ENCODE peak calls at places on chromosomes 2 and 18, in five cellular contexts. One of them, this sample, is unnamed.

GRCh38 chr2:217149087-217149660 is 289.3 kb upstream of the TNP1 start:
- DNase-seq in prostate gland: no peak
- DNase-seq in foreskin fibroblast: no peak
- DNase-seq in A549: no peak
- DNase-seq in AG04450: no peak
- DNase-seq in this sample: no peak

GRCh38 chr18:657311-657997 is at the start of gene TYMS:
- DNase-seq in prostate gland: peak; percentile 17
- DNase-seq in foreskin fibroblast: peak; percentile 66
- DNase-seq in A549: peak; percentile 81
- DNase-seq in AG04450: no peak
- DNase-seq in this sample: peak; percentile 46

GRCh38 chr2:44330801-44331200 is 30.5 kb downstream of the PREPL start:
- DNase-seq in prostate gland: no peak
- DNase-seq in foreskin fibroblast: peak; percentile 52
- DNase-seq in A549: no peak
- DNase-seq in AG04450: no peak
- DNase-seq in this sample: peak; percentile 63

GRCh38 chr2:113700186-113700841 is 56.1 kb downstream of the SLC35F5 start:
- DNase-seq in prostate gland: no peak
- DNase-seq in foreskin fibroblast: no peak
- DNase-seq in A549: no peak
- DNase-seq in AG04450: no peak
- DNase-seq in this sample: no peak

GRCh38 chr2:217077841-217078407 is 218.1 kb upstream of the TNP1 start:
- DNase-seq in prostate gland: no peak
- DNase-seq in foreskin fibroblast: peak; percentile 48
- DNase-seq in A549: no peak
- DNase-seq in AG04450: no peak
- DNase-seq in this sample: peak; percentile 17

GRCh38 chr2:149885468-149885867 is 297.9 kb upstream of the MMADHC start:
- DNase-seq in prostate gland: no peak
- DNase-seq in foreskin fibroblast: peak; percentile 36
- DNase-seq in A549: no peak
- DNase-seq in AG04450: no peak
- DNase-seq in this sample: peak; percentile 49

GRCh38 chr18:3074094-3074493 is 61.1 kb upstream of the LPIN2 start:
- DNase-seq in prostate gland: no peak
- DNase-seq in foreskin fibroblast: no peak
- DNase-seq in A549: no peak
- DNase-seq in AG04450: no peak
- DNase-seq in this sample: no peak

GRCh38 chr2:173884403-173884802 is 80.8 kb downstream of the SP3 start:
- DNase-seq in prostate gland: peak; percentile 23
- DNase-seq in foreskin fibroblast: peak; percentile 65
- DNase-seq in A549: no peak
- DNase-seq in AG04450: no peak
- DNase-seq in this sample: peak; percentile 56

GRCh38 chr2:183606022-183606717 is 481.9 kb downstream of the NUP35 start:
- DNase-seq in prostate gland: no peak
- DNase-seq in foreskin fibroblast: no peak
- DNase-seq in A549: no peak
- DNase-seq in AG04450: no peak
- DNase-seq in this sample: no peak

GRCh38 chr18:22272242-22272641 is 102.9 kb downstream of the GATA6 start:
- DNase-seq in prostate gland: no peak
- DNase-seq in foreskin fibroblast: no peak
- DNase-seq in A549: no peak
- DNase-seq in AG04450: no peak
- DNase-seq in this sample: no peak

GRCh38 chr2:237895544-237896506 is 36.4 kb downstream of the RAMP1 start:
- DNase-seq in prostate gland: peak; percentile 82
- DNase-seq in foreskin fibroblast: peak; percentile 24
- DNase-seq in A549: no peak
- DNase-seq in AG04450: no peak
- DNase-seq in this sample: no peak

GRCh38 chr2:72913531-72914225 is 3.6 kb upstream of the EMX1 start:
- DNase-seq in prostate gland: no peak
- DNase-seq in foreskin fibroblast: peak; percentile 21
- DNase-seq in A549: no peak
- DNase-seq in AG04450: no peak
- DNase-seq in this sample: no peak

GRCh38 chr2:204031056-204031455 is 94.5 kb downstream of the ICOS start:
- DNase-seq in prostate gland: no peak
- DNase-seq in foreskin fibroblast: no peak
- DNase-seq in A549: no peak
- DNase-seq in AG04450: no peak
- DNase-seq in this sample: no peak

GRCh38 chr2:19299522-19299921 is 58.9 kb downstream of the OSR1 start:
- DNase-seq in prostate gland: no peak
- DNase-seq in foreskin fibroblast: peak; percentile 26
- DNase-seq in A549: no peak
- DNase-seq in AG04450: no peak
- DNase-seq in this sample: peak; percentile 59

GRCh38 chr2:200306969-200307811 is 697 bp downstream of the SPATS2L start:
- DNase-seq in prostate gland: peak; percentile 41
- DNase-seq in foreskin fibroblast: peak; percentile 78
- DNase-seq in A549: peak; percentile 18
- DNase-seq in AG04450: no peak
- DNase-seq in this sample: peak; percentile 34

GRCh38 chr2:121804340-121804739 is 48.9 kb downstream of the TSN start:
- DNase-seq in prostate gland: no peak
- DNase-seq in foreskin fibroblast: no peak
- DNase-seq in A549: no peak
- DNase-seq in AG04450: no peak
- DNase-seq in this sample: no peak

GRCh38 chr2:111689899-111690298 is 194.1 kb downstream of the ANAPC1 start:
- DNase-seq in prostate gland: no peak
- DNase-seq in foreskin fibroblast: peak; percentile 35
- DNase-seq in A549: no peak
- DNase-seq in AG04450: no peak
- DNase-seq in this sample: no peak

GRCh38 chr2:102030855-102031527 is 39.2 kb downstream of the IL1R2 start:
- DNase-seq in prostate gland: no peak
- DNase-seq in foreskin fibroblast: no peak
- DNase-seq in A549: no peak
- DNase-seq in AG04450: no peak
- DNase-seq in this sample: no peak

GRCh38 chr18:2087877-2088673 is 483.2 kb downstream of the METTL4 start:
- DNase-seq in prostate gland: no peak
- DNase-seq in foreskin fibroblast: no peak
- DNase-seq in A549: no peak
- DNase-seq in AG04450: no peak
- DNase-seq in this sample: peak; percentile 79

GRCh38 chr2:120528051-120528692 is 182.2 kb downstream of the INHBB start:
- DNase-seq in prostate gland: no peak
- DNase-seq in foreskin fibroblast: peak; percentile 24
- DNase-seq in A549: no peak
- DNase-seq in AG04450: no peak
- DNase-seq in this sample: no peak

GRCh38 chr18:79510046-79510685 is 114.4 kb downstream of the NFATC1 start:
- DNase-seq in prostate gland: no peak
- DNase-seq in foreskin fibroblast: no peak
- DNase-seq in A549: no peak
- DNase-seq in AG04450: no peak
- DNase-seq in this sample: no peak

GRCh38 chr2:38184964-38185603 is 109.1 kb upstream of the CYP1B1 start:
- DNase-seq in prostate gland: no peak
- DNase-seq in foreskin fibroblast: peak; percentile 83
- DNase-seq in A549: no peak
- DNase-seq in AG04450: no peak
- DNase-seq in this sample: no peak

GRCh38 chr2:10281891-10282290 is 20.8 kb upstream of the HPCAL1 start:
- DNase-seq in prostate gland: no peak
- DNase-seq in foreskin fibroblast: no peak
- DNase-seq in A549: no peak
- DNase-seq in AG04450: no peak
- DNase-seq in this sample: no peak

GRCh38 chr2:65315042-65315441 is 87.4 kb downstream of the ACTR2 start:
- DNase-seq in prostate gland: no peak
- DNase-seq in foreskin fibroblast: no peak
- DNase-seq in A549: no peak
- DNase-seq in AG04450: no peak
- DNase-seq in this sample: peak; percentile 35

GRCh38 chr2:200618590-200619021 is 32.8 kb downstream of the AOX1 start:
- DNase-seq in prostate gland: peak; percentile 11
- DNase-seq in foreskin fibroblast: peak; percentile 91
- DNase-seq in A549: no peak
- DNase-seq in AG04450: no peak
- DNase-seq in this sample: peak; percentile 91

GRCh38 chr2:236665572-236666118 is 96.0 kb downstream of the ACKR3 start:
- DNase-seq in prostate gland: no peak
- DNase-seq in foreskin fibroblast: no peak
- DNase-seq in A549: peak; percentile 26
- DNase-seq in AG04450: no peak
- DNase-seq in this sample: no peak

GRCh38 chr2:128395640-128396499 is 77.2 kb upstream of the HS6ST1 start:
- DNase-seq in prostate gland: no peak
- DNase-seq in foreskin fibroblast: no peak
- DNase-seq in A549: no peak
- DNase-seq in AG04450: no peak
- DNase-seq in this sample: peak; percentile 55

GRCh38 chr2:29012211-29012681 is 31.1 kb downstream of the TOGARAM2 start:
- DNase-seq in prostate gland: no peak
- DNase-seq in foreskin fibroblast: no peak
- DNase-seq in A549: no peak
- DNase-seq in AG04450: no peak
- DNase-seq in this sample: peak; percentile 73

GRCh38 chr2:53768233-53768542 is 584 bp downstream of the CHAC2 start:
- DNase-seq in prostate gland: peak; percentile 29
- DNase-seq in foreskin fibroblast: peak; percentile 74
- DNase-seq in A549: peak; percentile 66
- DNase-seq in AG04450: no peak
- DNase-seq in this sample: peak; percentile 36

GRCh38 chr18:56900195-56901094 is 246.4 kb upstream of the BOD1L2 start:
- DNase-seq in prostate gland: no peak
- DNase-seq in foreskin fibroblast: no peak
- DNase-seq in A549: no peak
- DNase-seq in AG04450: no peak
- DNase-seq in this sample: no peak

GRCh38 chr2:134623796-134624195 is 95.0 kb downstream of the TMEM163 start:
- DNase-seq in prostate gland: no peak
- DNase-seq in foreskin fibroblast: no peak
- DNase-seq in A549: no peak
- DNase-seq in AG04450: no peak
- DNase-seq in this sample: no peak

GRCh38 chr2:42492691-42493467 is 903 bp downstream of the KCNG3 start:
- DNase-seq in prostate gland: no peak
- DNase-seq in foreskin fibroblast: peak; percentile 16
- DNase-seq in A549: no peak
- DNase-seq in AG04450: no peak
- DNase-seq in this sample: peak; percentile 18
- H3K4me3 ChIP-seq in prostate gland: peak overlapping the region; percentile 53
- H3K4me3 ChIP-seq in foreskin fibroblast: no peak overlapping the region
- H3K4me3 ChIP-seq in A549: peak overlapping the region; percentile 68
- H3K4me3 ChIP-seq in AG04450: no peak overlapping the region
- H3K4me3 ChIP-seq in this sample: peak overlapping the region; percentile 20

DNA sequence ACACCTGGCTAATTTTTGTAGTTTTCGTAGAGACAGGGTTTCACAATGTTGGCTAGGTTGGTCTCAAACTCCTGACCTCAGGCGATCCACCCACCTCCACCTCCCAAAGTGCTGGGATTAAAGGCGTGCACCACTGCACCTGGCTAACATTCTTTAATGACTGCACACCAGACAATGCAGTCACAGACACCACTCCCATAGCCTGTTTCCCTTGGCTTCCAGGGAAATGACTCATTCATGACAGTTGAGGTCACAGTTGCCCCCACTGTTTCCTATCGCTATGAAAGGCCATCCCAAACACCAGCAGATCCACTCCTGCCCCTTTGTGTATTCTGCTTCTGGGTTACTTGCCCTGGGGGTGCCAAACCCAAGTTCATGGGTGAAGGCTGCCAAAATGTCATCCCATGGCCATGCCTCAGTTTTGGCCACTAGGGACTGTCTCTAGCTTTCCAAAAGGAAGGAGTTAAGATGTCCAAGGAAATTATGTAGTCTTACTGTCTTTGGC is 8.7 kb downstream of the CHMP1B start:
- DNase-seq in prostate gland: no peak
- DNase-seq in foreskin fibroblast: peak; percentile 80
- DNase-seq in A549: peak; percentile 67
- DNase-seq in AG04450: peak; percentile 21
- DNase-seq in this sample: peak; percentile 67
- TF ChIP-seq CTCF in prostate gland: no peak
- TF ChIP-seq CTCF in foreskin fibroblast: peak; percentile 31
- TF ChIP-seq CTCF in A549: peak; percentile 27
- TF ChIP-seq CTCF in AG04450: peak; percentile 23
- TF ChIP-seq CTCF in this sample: peak; percentile 37

GRCh38 chr18:55859116-55859515 is 271.1 kb upstream of the TCF4 start:
- DNase-seq in prostate gland: no peak
- DNase-seq in foreskin fibroblast: no peak
- DNase-seq in A549: no peak
- DNase-seq in AG04450: no peak
- DNase-seq in this sample: no peak
- H3K4me3 ChIP-seq in prostate gland: no peak overlapping the region
- H3K4me3 ChIP-seq in foreskin fibroblast: peak overlapping the region; percentile 35
- H3K4me3 ChIP-seq in A549: no peak overlapping the region
- H3K4me3 ChIP-seq in AG04450: no peak overlapping the region
- H3K4me3 ChIP-seq in this sample: no peak overlapping the region

GRCh38 chr2:96760036-96760985 is at the start of gene CNNM4:
- DNase-seq in prostate gland: peak; percentile 97
- DNase-seq in foreskin fibroblast: peak; percentile 98
- DNase-seq in A549: peak; percentile 86
- DNase-seq in AG04450: peak; percentile 66
- DNase-seq in this sample: peak; percentile 91
- TF ChIP-seq CTCF in prostate gland: peak; percentile 38
- TF ChIP-seq CTCF in foreskin fibroblast: no peak
- TF ChIP-seq CTCF in A549: no peak
- TF ChIP-seq CTCF in AG04450: peak; percentile 9
- TF ChIP-seq CTCF in this sample: peak; percentile 24

GRCh38 chr2:227397562-227397961 is 9.8 kb upstream of the SCYGR1 start:
- DNase-seq in prostate gland: no peak
- DNase-seq in foreskin fibroblast: no peak
- DNase-seq in A549: no peak
- DNase-seq in AG04450: no peak
- DNase-seq in this sample: no peak

GRCh38 chr2:227394403-227394802 is 6.7 kb upstream of the SCYGR1 start:
- DNase-seq in prostate gland: no peak
- DNase-seq in foreskin fibroblast: no peak
- DNase-seq in A549: no peak
- DNase-seq in AG04450: no peak
- DNase-seq in this sample: no peak

GRCh38 chr2:227398684-227399398 is 11.1 kb upstream of the SCYGR1 start:
- DNase-seq in prostate gland: no peak
- DNase-seq in foreskin fibroblast: no peak
- DNase-seq in A549: no peak
- DNase-seq in AG04450: no peak
- DNase-seq in this sample: no peak

GRCh38 chr2:227390468-227391256 is 2.9 kb upstream of the SCYGR1 start:
- DNase-seq in prostate gland: no peak
- DNase-seq in foreskin fibroblast: no peak
- DNase-seq in A549: no peak
- DNase-seq in AG04450: no peak
- DNase-seq in this sample: no peak

GRCh38 chr2:227395556-227395955 is 7.8 kb upstream of the SCYGR1 start:
- DNase-seq in prostate gland: no peak
- DNase-seq in foreskin fibroblast: no peak
- DNase-seq in A549: no peak
- DNase-seq in AG04450: no peak
- DNase-seq in this sample: no peak
- H3K4me3 ChIP-seq in prostate gland: no peak overlapping the region
- H3K4me3 ChIP-seq in foreskin fibroblast: no peak overlapping the region
- H3K4me3 ChIP-seq in A549: no peak overlapping the region
- H3K4me3 ChIP-seq in AG04450: no peak overlapping the region
- H3K4me3 ChIP-seq in this sample: no peak overlapping the region

GRCh38 chr2:16615687-16616615 is 49.7 kb downstream of the CYRIA start:
- DNase-seq in prostate gland: no peak
- DNase-seq in foreskin fibroblast: no peak
- DNase-seq in A549: no peak
- DNase-seq in AG04450: no peak
- DNase-seq in this sample: no peak
- TF ChIP-seq CTCF in prostate gland: no peak
- TF ChIP-seq CTCF in foreskin fibroblast: no peak
- TF ChIP-seq CTCF in A549: no peak
- TF ChIP-seq CTCF in AG04450: no peak
- TF ChIP-seq CTCF in this sample: no peak

This sample was measured in choroid plexus epithelial cell.